ENCODE peak calls at places on chromosomes 4 and X, in six cellular contexts. One of them, this sample, is unnamed. For H3K4me1, the result is how much of the 10 kb centered on the place peaks cover.

GRCh38 chrX:24607616-24608015 is 39.5 kb downstream of the PCYT1B start:
- DNase-seq in H1: no peak
- DNase-seq in lung: no peak
- DNase-seq in breast epithelium: no peak
- DNase-seq in GM23248: no peak
- DNase-seq in aorta: no peak
- DNase-seq in this sample: no peak

GRCh38 chr4:48653217-48654014 is 126.7 kb downstream of the FRYL start:
- DNase-seq in breast epithelium: peak
- DNase-seq in H1: no peak
- DNase-seq in lung: no peak
- DNase-seq in GM23248: peak
- DNase-seq in aorta: peak
- DNase-seq in this sample: no peak

GRCh38 chr4:54998991-54999390 is 126.4 kb downstream of the KDR start:
- DNase-seq in aorta: no peak
- DNase-seq in lung: no peak
- DNase-seq in GM23248: peak
- DNase-seq in breast epithelium: no peak
- DNase-seq in H1: no peak
- DNase-seq in this sample: no peak

GRCh38 chrX:95332530-95332929 is 1352.1 kb upstream of the DIAPH2 start:
- DNase-seq in H1: no peak
- DNase-seq in aorta: no peak
- DNase-seq in breast epithelium: no peak
- DNase-seq in GM23248: no peak
- DNase-seq in lung: no peak
- DNase-seq in this sample: no peak

GRCh38 chrX:150482537-150483217 is 85.7 kb upstream of the MTM1 start:
- DNase-seq in H1: no peak
- DNase-seq in lung: no peak
- DNase-seq in GM23248: peak
- DNase-seq in breast epithelium: no peak
- DNase-seq in aorta: no peak
- DNase-seq in this sample: no peak

GRCh38 chrX:48826876-48827653 is 752 bp downstream of the ERAS start:
- DNase-seq in lung: no peak
- DNase-seq in aorta: no peak
- DNase-seq in breast epithelium: no peak
- DNase-seq in GM23248: no peak
- DNase-seq in H1: peak
- DNase-seq in this sample: no peak

GRCh38 chrX:152992120-152992519 is 1.8 kb downstream of the PNMA5 start:
- DNase-seq in H1: no peak
- DNase-seq in aorta: no peak
- DNase-seq in lung: no peak
- DNase-seq in GM23248: no peak
- DNase-seq in breast epithelium: no peak
- DNase-seq in this sample: no peak

GRCh38 chrX:71618303-71618721 is at the start of gene CXCR3:
- DNase-seq in GM23248: no peak
- DNase-seq in breast epithelium: no peak
- DNase-seq in H1: no peak
- DNase-seq in lung: peak
- DNase-seq in aorta: peak
- DNase-seq in this sample: no peak

GRCh38 chrX:68084765-68085164 is 348.5 kb downstream of the OPHN1 start:
- DNase-seq in H1: no peak
- DNase-seq in aorta: no peak
- DNase-seq in breast epithelium: no peak
- DNase-seq in GM23248: peak
- DNase-seq in lung: no peak
- DNase-seq in this sample: no peak

DNA sequence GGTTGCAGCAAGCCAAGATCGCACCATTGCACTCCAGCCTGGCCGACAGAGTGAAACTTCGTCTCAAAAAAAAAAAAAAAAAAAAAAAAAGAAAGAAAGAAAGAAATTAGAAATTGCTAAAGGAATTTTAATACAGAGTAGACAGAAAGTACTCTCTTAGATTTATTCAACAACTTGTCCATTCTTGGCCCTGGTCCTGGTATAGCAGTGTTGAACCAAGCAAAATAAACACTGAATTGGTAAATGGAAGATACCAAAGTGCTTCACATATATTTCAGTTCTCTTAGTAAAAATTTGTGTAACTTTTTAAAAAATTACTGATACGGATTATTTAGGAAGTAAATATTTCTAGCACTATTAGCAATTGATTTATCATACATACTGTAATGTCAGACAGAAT is 165.9 kb upstream of the TLL1 start:
- DNase-seq in aorta: no peak
- DNase-seq in breast epithelium: no peak
- DNase-seq in H1: no peak
- DNase-seq in lung: no peak
- DNase-seq in GM23248: no peak
- DNase-seq in this sample: no peak
- H3K4me1 ChIP-seq in aorta: under half
- H3K4me1 ChIP-seq in breast epithelium: under half
- H3K4me1 ChIP-seq in H1: under half
- H3K4me1 ChIP-seq in lung: under half
- H3K4me1 ChIP-seq in GM23248: under half
- H3K4me1 ChIP-seq in this sample: under half

GRCh38 chr4:6944311-6945051 is 34.9 kb downstream of the TBC1D14 start:
- DNase-seq in GM23248: no peak
- DNase-seq in breast epithelium: no peak
- DNase-seq in aorta: peak
- DNase-seq in H1: no peak
- DNase-seq in lung: no peak
- DNase-seq in this sample: no peak

GRCh38 chr4:6942238-6942800 is 32.7 kb downstream of the TBC1D14 start:
- DNase-seq in H1: no peak
- DNase-seq in breast epithelium: no peak
- DNase-seq in aorta: peak
- DNase-seq in GM23248: peak
- DNase-seq in lung: peak
- DNase-seq in this sample: no peak

GRCh38 chr4:6943012-6943869 is 33.6 kb downstream of the TBC1D14 start:
- DNase-seq in aorta: peak
- DNase-seq in lung: no peak
- DNase-seq in H1: no peak
- DNase-seq in breast epithelium: no peak
- DNase-seq in GM23248: no peak
- DNase-seq in this sample: no peak

GRCh38 chr4:6945052-6945409 is 35.4 kb downstream of the TBC1D14 start:
- DNase-seq in H1: no peak
- DNase-seq in GM23248: no peak
- DNase-seq in breast epithelium: no peak
- DNase-seq in lung: no peak
- DNase-seq in aorta: no peak
- DNase-seq in this sample: no peak

DNA sequence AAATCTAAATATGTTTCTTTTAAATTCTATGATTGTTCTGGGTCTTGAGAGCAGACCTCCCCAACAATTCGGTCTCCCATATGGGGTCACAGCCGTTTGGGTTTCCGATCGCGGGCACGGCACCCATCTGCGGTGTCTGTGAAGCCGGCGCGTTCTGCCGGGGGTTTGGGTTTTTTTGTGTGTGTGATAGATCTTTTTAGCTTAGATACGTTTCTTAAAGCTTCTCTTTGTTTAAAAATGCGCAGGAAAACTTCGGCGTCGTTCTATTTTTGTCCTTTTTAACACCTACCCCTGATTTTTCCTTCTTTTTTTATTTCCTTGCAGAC is 34.2 kb downstream of the TBC1D14 start:
- DNase-seq in H1: no peak
- DNase-seq in breast epithelium: no peak
- DNase-seq in GM23248: no peak
- DNase-seq in aorta: no peak
- DNase-seq in lung: no peak
- DNase-seq in this sample: no peak
- H3K4me1 ChIP-seq in H1: under half
- H3K4me1 ChIP-seq in breast epithelium: under half
- H3K4me1 ChIP-seq in GM23248: under half
- H3K4me1 ChIP-seq in aorta: under half
- H3K4me1 ChIP-seq in lung: under half
- H3K4me1 ChIP-seq in this sample: under half

GRCh38 chr4:8262637-8263322 is 6.8 kb upstream of the HTRA3 start:
- DNase-seq in H1: no peak
- DNase-seq in aorta: no peak
- DNase-seq in breast epithelium: no peak
- DNase-seq in lung: no peak
- DNase-seq in GM23248: no peak
- DNase-seq in this sample: no peak
- H3K4me1 ChIP-seq in H1: under half
- H3K4me1 ChIP-seq in aorta: under half
- H3K4me1 ChIP-seq in breast epithelium: under half
- H3K4me1 ChIP-seq in lung: under half
- H3K4me1 ChIP-seq in GM23248: under half
- H3K4me1 ChIP-seq in this sample: under half

GRCh38 chr4:38073596-38074234 is 113.5 kb downstream of the PTTG2 start:
- DNase-seq in breast epithelium: no peak
- DNase-seq in aorta: no peak
- DNase-seq in GM23248: peak
- DNase-seq in H1: no peak
- DNase-seq in lung: no peak
- DNase-seq in this sample: no peak
- H3K4me1 ChIP-seq in breast epithelium: under half
- H3K4me1 ChIP-seq in aorta: under half
- H3K4me1 ChIP-seq in GM23248: under half
- H3K4me1 ChIP-seq in H1: under half
- H3K4me1 ChIP-seq in lung: under half
- H3K4me1 ChIP-seq in this sample: half or more

DNA sequence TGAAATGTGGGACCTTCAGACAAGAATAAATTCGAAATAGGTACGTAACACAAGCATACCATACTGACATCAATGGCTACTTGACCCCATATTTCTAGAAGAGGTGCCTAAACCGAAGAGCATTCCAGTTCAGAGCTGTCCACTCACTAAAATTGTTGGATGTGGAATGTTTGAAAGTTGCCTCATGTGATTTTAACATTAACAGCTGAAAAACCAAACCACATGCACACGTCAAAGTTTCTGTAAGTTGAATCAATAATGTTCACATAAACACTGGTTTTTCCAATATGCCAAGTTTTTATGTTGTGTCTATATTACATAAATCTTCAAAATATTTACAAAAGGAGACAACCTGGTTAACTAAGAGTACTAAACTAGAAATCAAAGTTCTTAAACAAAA is 3.5 kb downstream of the UBE2D3 start:
- DNase-seq in lung: no peak
- DNase-seq in GM23248: peak
- DNase-seq in H1: no peak
- DNase-seq in aorta: no peak
- DNase-seq in breast epithelium: no peak
- DNase-seq in this sample: no peak
- H3K4me1 ChIP-seq in lung: under half
- H3K4me1 ChIP-seq in GM23248: half or more
- H3K4me1 ChIP-seq in H1: under half
- H3K4me1 ChIP-seq in aorta: under half
- H3K4me1 ChIP-seq in breast epithelium: under half
- H3K4me1 ChIP-seq in this sample: half or more

DNA sequence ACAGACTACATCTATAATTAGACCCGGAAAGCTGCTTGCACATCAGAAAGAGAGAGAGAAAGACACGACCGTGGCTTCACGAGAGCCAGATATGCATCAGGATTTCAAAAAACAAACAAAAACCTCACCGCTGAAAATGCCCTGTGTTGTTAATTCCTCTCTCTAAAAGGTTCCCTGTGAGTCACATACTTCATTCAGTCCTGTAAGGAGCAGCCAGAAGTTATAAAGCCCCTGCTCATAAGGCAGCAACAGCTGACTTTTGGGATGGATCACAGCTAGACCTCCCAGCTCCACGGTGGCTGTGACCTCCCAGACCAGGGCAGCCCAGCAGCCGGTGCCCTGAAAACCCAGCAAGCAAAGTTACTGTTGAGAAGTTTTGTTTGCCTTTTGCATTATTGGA is 520.6 kb downstream of the BCOR start:
- DNase-seq in lung: no peak
- DNase-seq in breast epithelium: no peak
- DNase-seq in H1: no peak
- DNase-seq in aorta: no peak
- DNase-seq in GM23248: no peak
- DNase-seq in this sample: no peak
- H3K4me1 ChIP-seq in lung: under half
- H3K4me1 ChIP-seq in breast epithelium: under half
- H3K4me1 ChIP-seq in H1: under half
- H3K4me1 ChIP-seq in aorta: under half
- H3K4me1 ChIP-seq in GM23248: under half
- H3K4me1 ChIP-seq in this sample: under half

GRCh38 chr4:143358923-143359694 is 22.4 kb downstream of the GAB1 start:
- DNase-seq in GM23248: peak
- DNase-seq in aorta: peak
- DNase-seq in breast epithelium: peak
- DNase-seq in H1: no peak
- DNase-seq in lung: peak
- DNase-seq in this sample: no peak

GRCh38 chr4:143356493-143356892 is 19.8 kb downstream of the GAB1 start:
- DNase-seq in lung: no peak
- DNase-seq in H1: no peak
- DNase-seq in aorta: no peak
- DNase-seq in GM23248: no peak
- DNase-seq in breast epithelium: no peak
- DNase-seq in this sample: no peak

GRCh38 chr4:143355540-143356217 is 19.0 kb downstream of the GAB1 start:
- DNase-seq in GM23248: peak
- DNase-seq in lung: no peak
- DNase-seq in H1: no peak
- DNase-seq in breast epithelium: no peak
- DNase-seq in aorta: no peak
- DNase-seq in this sample: no peak

GRCh38 chr4:143358419-143358818 is 21.7 kb downstream of the GAB1 start:
- DNase-seq in breast epithelium: no peak
- DNase-seq in GM23248: no peak
- DNase-seq in aorta: no peak
- DNase-seq in H1: no peak
- DNase-seq in lung: no peak
- DNase-seq in this sample: no peak

DNA sequence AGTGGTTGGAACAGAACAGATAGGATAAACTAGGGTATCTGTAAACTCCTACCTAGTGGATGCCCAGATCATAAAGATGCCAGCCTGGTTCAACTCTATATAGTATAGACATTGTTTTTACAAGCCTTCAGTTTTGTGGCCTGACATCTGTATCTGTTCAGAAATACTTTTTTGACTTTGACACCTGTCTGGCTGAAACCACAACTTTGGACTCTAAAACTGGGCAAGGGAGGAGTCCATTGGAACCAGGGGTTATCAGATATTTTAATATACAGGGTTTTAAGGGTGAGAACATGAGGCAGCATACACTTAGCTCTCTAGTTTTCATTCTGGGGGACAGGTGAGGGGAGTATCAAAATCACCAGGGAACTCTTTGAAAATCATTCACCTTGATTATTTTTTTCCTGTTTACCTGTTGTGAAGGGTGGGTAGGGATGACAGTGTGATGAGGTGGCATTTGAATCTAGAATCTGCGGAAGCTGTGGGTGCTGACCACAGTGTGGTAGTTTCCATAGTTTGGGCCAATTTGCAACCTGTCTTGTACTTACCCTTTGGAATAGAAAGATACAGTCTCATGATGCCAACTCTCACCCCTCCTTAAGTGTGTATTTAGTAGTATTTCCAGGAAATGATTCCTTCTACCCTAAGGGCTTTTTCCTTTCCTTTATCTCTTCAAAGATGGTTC is 20.6 kb downstream of the GAB1 start:
- DNase-seq in H1: no peak
- DNase-seq in aorta: no peak
- DNase-seq in GM23248: no peak
- DNase-seq in lung: no peak
- DNase-seq in breast epithelium: no peak
- DNase-seq in this sample: no peak
- H3K4me1 ChIP-seq in H1: under half
- H3K4me1 ChIP-seq in aorta: under half
- H3K4me1 ChIP-seq in GM23248: under half
- H3K4me1 ChIP-seq in lung: under half
- H3K4me1 ChIP-seq in breast epithelium: under half
- H3K4me1 ChIP-seq in this sample: half or more

This sample was measured in esophagus muscularis mucosa.